ENCODE peak calls at places on chromosome 2, in four cellular contexts. C is MCF 10A, L is suprapubic skin, S is IMR-90. X is an unnamed sample.

GRCh38 chr2:86769838-86770237 is 20.9 kb downstream of the CD8A start:
- DNase-seq in C (no peak), L (no peak), S (no peak), X (no peak)

GRCh38 chr2:157785866-157786662 is 90.1 kb downstream of the ACVR1 start:
- DNase-seq in C (peak; percentile 33), L (no peak), S (peak; percentile 69), X (no peak)

GRCh38 chr2:102895386-102895785 is 133.6 kb downstream of the TMEM182 start:
- DNase-seq in C (peak; percentile 39), L (no peak), S (no peak), X (no peak)

GRCh38 chr2:224958466-224958857 is 83.8 kb downstream of the DOCK10 start:
- DNase-seq in C (no peak), L (no peak), S (peak; percentile 29), X (peak; percentile 73)

GRCh38 chr2:153479527-153479926 is 965 bp upstream of the RPRM start:
- DNase-seq in C (peak; percentile 6), L (no peak), S (no peak), X (no peak)

GRCh38 chr2:11100976-11101375 is 54.3 kb upstream of the SLC66A3 start:
- DNase-seq in C (no peak), L (no peak), S (no peak), X (no peak)

GRCh38 chr2:70509565-70509964 is 44.1 kb downstream of the TGFA start:
- DNase-seq in C (no peak), L (no peak), S (no peak), X (no peak)

GRCh38 chr2:219684721-219685689 is 57.6 kb downstream of the SLC4A3 start:
- DNase-seq in C (peak; percentile 95), L (peak; percentile 77), S (peak; percentile 43), X (no peak)

GRCh38 chr2:39234754-39235153 is 9.0 kb downstream of the CDKL4 start:
- DNase-seq in C (peak; percentile 76), L (no peak), S (peak; percentile 30), X (no peak)

GRCh38 chr2:231929961-231930600 is 3.9 kb upstream of the NPPC start:
- DNase-seq in C (no peak), L (peak; percentile 42), S (peak; percentile 8), X (no peak)

GRCh38 chr2:231928901-231929725 is 2.9 kb upstream of the NPPC start:
- DNase-seq in C (no peak), L (peak; percentile 27), S (no peak), X (no peak)

GRCh38 chr2:231926761-231927565 is 767 bp upstream of the NPPC start:
- DNase-seq in C (no peak), L (peak; percentile 56), S (peak; percentile 6), X (no peak)

GRCh38 chr2:231927566-231927890 is 1.3 kb upstream of the NPPC start:
- DNase-seq in C (no peak), L (peak; percentile 28), S (no peak), X (no peak)

DNA sequence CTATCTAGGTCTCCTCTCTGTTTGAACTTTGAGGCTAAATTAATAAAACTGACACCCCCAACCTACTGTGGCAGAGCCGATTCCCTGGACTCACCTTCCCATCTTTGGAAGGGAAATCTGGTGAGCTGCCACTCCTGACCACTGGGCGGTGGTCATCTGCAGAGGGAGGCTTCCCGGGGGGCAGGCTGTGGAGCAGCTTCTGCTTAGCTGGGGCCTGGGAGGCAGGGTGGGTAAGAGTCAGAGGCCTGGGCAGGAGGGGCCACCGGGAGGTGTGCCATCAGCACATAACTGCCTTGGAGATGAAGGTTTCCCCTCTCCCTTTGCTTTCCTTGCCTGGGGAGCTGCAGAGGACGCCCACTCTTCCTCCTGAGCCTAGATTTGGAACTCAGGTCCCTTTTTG is 2.3 kb upstream of the NPPC start:
- DNase-seq in C (no peak), L (peak; percentile 41), S (no peak), X (no peak)
- TF ChIP-seq CTCF in C (no peak), L (no peak), S (peak; percentile 10), X (no peak)

DNA sequence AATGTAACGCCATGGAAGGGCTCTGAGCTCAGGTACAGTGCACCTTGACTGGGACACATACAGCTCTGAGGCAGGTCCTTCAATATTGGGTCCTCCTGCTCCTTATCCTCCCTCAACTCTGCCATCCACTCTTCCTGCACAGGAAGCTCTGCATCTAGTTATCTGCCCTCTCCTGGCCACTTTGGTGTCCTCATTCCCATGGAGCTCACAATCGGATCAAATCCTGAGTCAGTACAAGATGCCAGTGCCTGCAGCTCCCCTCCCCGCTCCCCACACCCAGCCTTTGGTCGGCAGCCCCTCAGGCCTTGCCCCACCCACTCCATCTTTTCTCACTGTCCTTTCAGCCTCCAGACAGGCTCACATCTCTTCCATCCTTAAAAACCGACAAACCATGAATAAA is 58.0 kb downstream of the LRRFIP1 start:
- DNase-seq in C (peak; percentile 44), L (peak; percentile 65), S (no peak), X (no peak)
- TF ChIP-seq CTCF in C (peak; percentile 15), L (peak; percentile 21), S (peak; percentile 48), X (peak; percentile 27)

GRCh38 chr2:56102866-56103265 is 80.9 kb upstream of the CCDC85A start:
- DNase-seq in C (no peak), L (no peak), S (peak; percentile 6), X (no peak)

GRCh38 chr2:56113571-56113970 is 70.2 kb upstream of the CCDC85A start:
- DNase-seq in C (no peak), L (no peak), S (no peak), X (no peak)

GRCh38 chr2:56107486-56107885 is 76.3 kb upstream of the CCDC85A start:
- DNase-seq in C (no peak), L (no peak), S (no peak), X (no peak)

GRCh38 chr2:56104951-56105350 is 78.8 kb upstream of the CCDC85A start:
- DNase-seq in C (no peak), L (no peak), S (no peak), X (no peak)

GRCh38 chr2:56108806-56109205 is 75.0 kb upstream of the CCDC85A start:
- DNase-seq in C (no peak), L (no peak), S (no peak), X (no peak)
- TF ChIP-seq CTCF in C (no peak), L (no peak), S (no peak), X (no peak)

GRCh38 chr2:109612991-109613921 is 510 bp downstream of the SEPTIN10 start:
- DNase-seq in C (peak; percentile 68), L (peak; percentile 83), S (peak; percentile 61), X (no peak)

GRCh38 chr2:109609352-109610024 is 4.3 kb downstream of the SEPTIN10 start:
- DNase-seq in C (peak; percentile 39), L (no peak), S (peak; percentile 69), X (no peak)

GRCh38 chr2:109613922-109614714 is at the start of the genes SEPTIN10 and SOWAHC:
- DNase-seq in C (peak; percentile 99), L (peak; percentile 97), S (peak; percentile 99), X (peak; percentile 99)

GRCh38 chr2:109614715-109615636 is 812 bp downstream of the SOWAHC start:
- DNase-seq in C (peak; percentile 34), L (peak; percentile 72), S (no peak), X (no peak)

DNA sequence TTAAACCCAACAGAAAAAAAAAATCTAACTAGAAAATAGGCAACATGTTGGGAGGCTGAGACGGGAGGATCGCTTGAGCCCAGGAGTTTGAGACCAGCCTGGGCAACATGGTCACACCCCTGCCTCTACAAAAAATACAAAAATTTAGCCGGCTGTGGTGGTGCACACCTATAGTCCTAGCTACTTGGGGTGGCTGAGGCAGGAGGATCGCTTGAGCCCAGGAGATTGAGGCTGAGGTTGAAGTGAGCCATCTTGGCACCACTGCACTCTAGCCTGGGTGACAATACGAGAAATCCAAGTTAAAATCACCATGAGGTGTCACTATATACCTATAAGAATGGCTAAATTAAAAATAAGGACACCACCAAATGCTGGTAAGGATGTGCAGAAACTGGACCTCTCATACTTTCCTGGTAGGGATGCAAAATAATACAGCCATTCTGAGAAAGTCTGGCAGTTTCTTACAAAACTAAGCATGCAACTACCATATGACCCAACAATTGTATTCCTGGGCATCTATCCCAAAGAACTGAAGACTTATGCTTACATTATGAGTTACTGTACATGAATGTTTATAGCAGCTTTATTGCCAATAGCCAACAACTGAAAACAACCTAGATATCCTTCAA is 2.2 kb downstream of the SEPTIN10 start:
- DNase-seq in C (peak; percentile 70), L (no peak), S (peak; percentile 96), X (peak; percentile 68)
- TF ChIP-seq CTCF in C (no peak), L (no peak), S (no peak), X (no peak)

GRCh38 chr2:111897630-111897923 is 830 bp upstream of the MERTK start:
- DNase-seq in C (no peak), L (no peak), S (no peak), X (no peak)

GRCh38 chr2:111898703-111899514 is 502 bp downstream of the MERTK start:
- DNase-seq in C (no peak), L (peak; percentile 81), S (no peak), X (no peak)

GRCh38 chr2:111896576-111896975 is 1.8 kb upstream of the MERTK start:
- DNase-seq in C (peak; percentile 71), L (no peak), S (no peak), X (no peak)

GRCh38 chr2:111896007-111896406 is 2.4 kb upstream of the MERTK start:
- DNase-seq in C (no peak), L (no peak), S (no peak), X (no peak)

DNA sequence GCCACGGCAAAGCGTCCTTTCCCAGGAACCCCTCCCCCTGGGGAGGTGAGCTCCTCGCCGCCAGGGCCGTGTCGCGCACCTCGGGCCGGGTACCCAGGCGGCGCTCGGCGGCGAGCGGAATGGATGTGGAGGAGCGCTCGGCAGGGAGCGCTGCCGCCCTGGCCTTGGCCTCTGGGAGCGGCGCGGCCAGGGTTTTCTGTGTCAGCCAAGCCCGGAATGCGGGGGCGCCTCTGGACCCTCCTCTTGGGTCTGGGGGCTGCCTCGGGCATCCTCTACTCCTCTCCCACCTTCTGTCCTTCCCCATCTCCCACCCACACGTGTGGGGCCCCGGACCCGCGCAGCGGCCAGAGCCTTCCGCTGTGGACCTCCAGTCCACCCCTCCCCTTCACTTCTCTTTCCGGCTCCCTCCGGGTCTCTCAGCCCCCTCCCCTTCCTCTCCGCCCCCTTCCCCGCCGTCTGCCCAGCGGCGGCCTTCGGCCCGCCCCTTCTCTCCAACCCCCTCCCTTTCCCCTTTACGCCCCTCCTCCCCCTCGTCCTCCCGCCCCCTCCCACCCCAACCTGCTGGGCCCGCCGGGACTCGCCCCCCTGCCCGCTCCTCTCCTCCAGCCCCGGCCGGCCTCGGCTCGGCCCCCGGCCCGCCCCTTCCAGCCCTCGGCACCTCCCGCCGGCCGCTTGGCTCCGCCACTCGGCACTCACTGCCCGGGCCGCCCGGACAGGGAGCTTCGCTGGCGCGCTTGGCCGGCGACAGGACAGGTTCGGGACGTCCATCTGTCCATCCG is at the start of gene MERTK:
- DNase-seq in C (peak; percentile 44), L (peak; percentile 88), S (peak; percentile 71), X (no peak)
- TF ChIP-seq CTCF in C (peak; percentile 43), L (peak; percentile 67), S (peak; percentile 54), X (peak; percentile 55)

DNA sequence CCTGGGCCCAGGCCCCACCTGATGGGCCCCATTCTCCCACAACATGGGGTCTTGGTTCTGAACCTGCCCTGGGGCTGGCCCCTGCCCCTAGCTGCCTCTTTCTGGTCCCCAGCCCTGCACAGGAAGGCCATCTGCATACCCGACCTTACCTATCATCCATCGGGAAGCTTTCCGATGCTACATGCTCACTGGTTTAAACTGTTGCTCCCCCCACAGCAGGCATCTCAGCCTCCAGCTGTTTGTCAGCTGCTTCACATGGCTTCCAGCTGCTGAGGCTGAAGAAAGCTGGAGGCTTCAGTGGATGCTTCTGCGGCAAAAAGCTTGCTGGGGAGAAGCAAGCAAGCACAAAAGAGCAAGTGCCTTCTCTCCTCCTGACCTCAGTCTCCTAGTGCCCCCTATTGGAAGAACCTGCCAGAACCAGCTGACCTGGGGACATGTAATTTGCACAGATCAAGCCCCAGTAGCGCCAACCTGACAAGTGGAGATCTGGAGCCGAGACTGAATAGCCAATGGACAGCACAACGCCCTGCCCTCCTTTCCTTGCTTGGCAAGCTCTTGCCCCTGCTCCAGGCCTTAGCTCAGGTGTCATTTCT is 24.1 kb upstream of the RHOB start:
- DNase-seq in C (peak; percentile 64), L (peak; percentile 64), S (peak; percentile 51), X (no peak)
- TF ChIP-seq CTCF in C (peak; percentile 17), L (no peak), S (peak; percentile 22), X (peak; percentile 24)

X was measured in AG09319.